ENCODE peak calls at places on chromosomes 7 and 10, in nine cellular contexts. T, P, F, R, U, N, M, Y and K are unnamed samples.
A peak's percentile ranks its signal among the peaks of the same experiment; 100 is the strongest.

GRCh38 chr7:157267516-157267915 is 69.3 kb upstream of the DNAJB6 start:
- DNase-seq in T (no peak), P (no peak), F (no peak), R (no peak), U (no peak), N (peak; percentile 44), M (no peak), Y (no peak), K (no peak)

GRCh38 chr10:79047875-79048638 is 20.7 kb upstream of the ZMIZ1 start:
- DNase-seq in T (peak; percentile 53), P (no peak), F (no peak), R (no peak), U (peak; percentile 46), N (no peak), M (no peak), Y (no peak), K (no peak)

GRCh38 chr10:74637685-74638084 is 188.7 kb upstream of the KAT6B start:
- DNase-seq in T (no peak), P (no peak), F (no peak), R (no peak), U (no peak), N (no peak), M (no peak), Y (no peak), K (no peak)

GRCh38 chr7:134835463-134835823 is 56.0 kb downstream of the CALD1 start:
- DNase-seq in T (no peak), P (no peak), F (no peak), R (no peak), U (no peak), N (no peak), M (no peak), Y (no peak), K (no peak)

GRCh38 chr10:126734957-126735356 is 64.5 kb upstream of the C10orf90 start:
- DNase-seq in T (peak; percentile 74), P (no peak), F (no peak), R (no peak), U (no peak), N (no peak), M (no peak), Y (no peak), K (no peak)

GRCh38 chr10:122165492-122165832 is 105.6 kb upstream of the BTBD16 start:
- DNase-seq in T (no peak), P (no peak), F (no peak), R (no peak), U (no peak), N (no peak), M (no peak), Y (no peak), K (no peak)

GRCh38 chr7:143288836-143289235 is 685 bp downstream of the CASP2 start:
- DNase-seq in T (no peak), P (peak; percentile 25), F (peak; percentile 23), R (peak; percentile 16), U (no peak), N (no peak), M (no peak), Y (peak; percentile 13), K (no peak)

GRCh38 chr10:21976739-21977138 is 26.8 kb downstream of the DNAJC1 start:
- DNase-seq in T (no peak), P (no peak), F (no peak), R (no peak), U (no peak), N (no peak), M (no peak), Y (no peak), K (no peak)

GRCh38 chr10:113753020-113753692 is 1.7 kb downstream of the PLEKHS1 start:
- DNase-seq in T (no peak), P (no peak), F (no peak), R (no peak), U (no peak), N (no peak), M (no peak), Y (no peak), K (no peak)

GRCh38 chr10:61279400-61279799 is 173.8 kb downstream of the TMEM26 start:
- DNase-seq in T (no peak), P (no peak), F (no peak), R (no peak), U (no peak), N (no peak), M (no peak), Y (no peak), K (no peak)

GRCh38 chr10:93072713-93073538 is 767 bp upstream of the CYP26A1 start:
- DNase-seq in T (no peak), P (no peak), F (no peak), R (no peak), U (no peak), N (peak; percentile 67), M (no peak), Y (no peak), K (no peak)

GRCh38 chr10:26567349-26567721 is 129.2 kb downstream of the APBB1IP start:
- DNase-seq in T (no peak), P (peak; percentile 27), F (no peak), R (no peak), U (no peak), N (no peak), M (no peak), Y (no peak), K (no peak)

GRCh38 chr7:12475362-12476063 is 71.8 kb upstream of the VWDE start:
- DNase-seq in T (no peak), P (no peak), F (no peak), R (no peak), U (no peak), N (no peak), M (no peak), Y (no peak), K (no peak)

GRCh38 chr7:117127585-117128168 is 174.4 kb downstream of the ST7 start:
- DNase-seq in T (no peak), P (peak; percentile 12), F (no peak), R (peak; percentile 57), U (peak; percentile 8), N (no peak), M (no peak), Y (peak; percentile 60), K (no peak)

GRCh38 chr7:27933691-27934565 is 194.0 kb downstream of the TAX1BP1 start:
- DNase-seq in T (no peak), P (peak; percentile 71), F (no peak), R (no peak), U (no peak), N (no peak), M (no peak), Y (peak; percentile 36), K (no peak)